ENCODE peak calls at places on chromosome 1, in five cellular contexts. L is aorta, E is GM23248, Y is H9, P is heart left ventricle. W is an unnamed sample.
A peak's percentile ranks its signal among the peaks of the same experiment; 100 is the strongest.

GRCh38 chr1:164423136-164423535 is 135.8 kb upstream of the PBX1 start:
- DNase-seq in L (no peak), E (no peak), Y (no peak), P (no peak), W (no peak)

GRCh38 chr1:78677788-78678187 is 28.2 kb downstream of the IFI44 start:
- DNase-seq in L (no peak), E (no peak), Y (no peak), P (no peak), W (no peak)

GRCh38 chr1:22527555-22528296 is 35.6 kb upstream of the EPHA8 start:
- DNase-seq in L (no peak), E (peak; percentile 10), Y (peak; percentile 29), P (no peak), W (no peak)

GRCh38 chr1:117821782-117822447 is 107.5 kb downstream of the GDAP2 start:
- DNase-seq in L (no peak), E (peak; percentile 88), Y (no peak), P (no peak), W (peak; percentile 71)

GRCh38 chr1:88773540-88774150 is 89.6 kb downstream of the PKN2 start:
- DNase-seq in L (no peak), E (peak; percentile 67), Y (no peak), P (no peak), W (peak; percentile 56)

GRCh38 chr1:90925928-90926869 is 95.6 kb downstream of the ZNF644 start:
- DNase-seq in L (no peak), E (peak; percentile 56), Y (no peak), P (no peak), W (peak; percentile 19)

GRCh38 chr1:168243200-168243599 is 17.4 kb downstream of the SFT2D2 start:
- DNase-seq in L (no peak), E (no peak), Y (no peak), P (no peak), W (no peak)

GRCh38 chr1:53754484-53755312 is 15.7 kb upstream of the GLIS1 start:
- DNase-seq in L (no peak), E (peak; percentile 78), Y (peak; percentile 60), P (no peak), W (peak; percentile 75)

GRCh38 chr1:54567961-54568360 is 19.9 kb downstream of the ACOT11 start:
- DNase-seq in L (peak; percentile 40), E (peak; percentile 40), Y (no peak), P (peak; percentile 37), W (no peak)

GRCh38 chr1:171738921-171739320 is 2.9 kb downstream of the VAMP4 start:
- DNase-seq in L (no peak), E (peak; percentile 55), Y (no peak), P (no peak), W (no peak)

GRCh38 chr1:113745425-113745824 is 13.9 kb downstream of the PHTF1 start:
- DNase-seq in L (no peak), E (no peak), Y (no peak), P (no peak), W (no peak)

GRCh38 chr1:223721658-223722606 is 9.6 kb downstream of the CAPN2 start:
- DNase-seq in L (no peak), E (peak; percentile 31), Y (no peak), P (no peak), W (no peak)
- H3K4me1 ChIP-seq in L (no peaks in the 10 kb centered on the region), E (peaks cover 66% of the 10 kb centered on the region), Y (peaks cover 5% of the 10 kb centered on the region), P (peaks cover 78% of the 10 kb centered on the region), W (peaks cover 45% of the 10 kb centered on the region)

DNA sequence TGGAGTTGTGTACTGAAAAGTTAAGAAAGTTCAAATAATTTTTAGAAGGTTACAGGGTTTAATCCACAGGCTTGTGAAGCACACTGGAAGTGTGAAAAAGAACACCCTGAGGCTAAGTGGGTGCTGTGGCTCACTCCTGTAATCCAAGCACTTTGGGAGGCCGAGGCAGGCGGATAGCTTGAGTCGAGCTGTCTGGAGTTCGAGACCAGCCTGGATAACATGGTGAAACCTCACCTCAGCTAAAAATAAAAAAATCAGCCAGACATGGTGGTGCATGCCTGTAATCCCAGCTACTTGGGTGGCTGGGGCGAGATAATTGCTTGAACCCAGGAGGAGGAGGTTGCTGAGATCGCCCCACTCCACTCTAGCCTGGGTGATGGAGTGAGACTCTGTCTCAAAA is 9.8 kb downstream of the TXNIP start:
- DNase-seq in L (no peak), E (no peak), Y (no peak), P (no peak), W (no peak)
- H3K4me1 ChIP-seq in L (no peaks in the 10 kb centered on the region), E (peaks cover 13% of the 10 kb centered on the region), Y (peaks cover 9% of the 10 kb centered on the region), P (peaks cover 73% of the 10 kb centered on the region), W (no peaks in the 10 kb centered on the region)

GRCh38 chr1:201761871-201762270 is 67.1 kb upstream of the IPO9 start:
- DNase-seq in L (no peak), E (no peak), Y (no peak), P (no peak), W (no peak)

GRCh38 chr1:201759194-201759814 is 69.7 kb upstream of the IPO9 start:
- DNase-seq in L (no peak), E (peak; percentile 91), Y (no peak), P (no peak), W (no peak)

GRCh38 chr1:201758508-201759050 is 70.4 kb upstream of the IPO9 start:
- DNase-seq in L (no peak), E (no peak), Y (no peak), P (no peak), W (no peak)

GRCh38 chr1:201761178-201761577 is 67.8 kb upstream of the IPO9 start:
- DNase-seq in L (no peak), E (peak; percentile 52), Y (no peak), P (no peak), W (no peak)

DNA sequence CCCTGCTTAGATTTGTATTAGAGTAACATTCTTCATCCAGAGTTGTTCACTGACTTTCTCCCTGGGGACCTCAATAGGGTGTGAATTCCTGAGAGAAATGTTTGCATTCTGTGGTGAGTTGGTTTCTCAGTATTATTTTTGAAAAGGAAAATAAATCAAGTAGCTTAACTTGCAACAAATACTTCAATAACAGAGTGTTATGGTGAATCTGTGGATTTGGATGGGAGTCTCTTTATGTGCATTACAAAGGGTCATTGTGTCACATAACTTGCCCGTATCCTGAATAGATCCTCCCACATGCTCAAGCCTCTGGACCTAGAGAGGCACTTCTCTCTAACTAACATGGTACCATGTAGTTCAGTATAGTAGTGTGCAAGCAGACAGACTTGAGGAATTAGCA is 68.4 kb upstream of the IPO9 start:
- DNase-seq in L (no peak), E (peak; percentile 67), Y (no peak), P (no peak), W (no peak)
- H3K4me1 ChIP-seq in L (peaks cover 27% of the 10 kb centered on the region), E (peaks cover 99% of the 10 kb centered on the region), Y (peaks cover 2% of the 10 kb centered on the region), P (peaks cover 92% of the 10 kb centered on the region), W (peaks cover 29% of the 10 kb centered on the region)

GRCh38 chr1:206455681-206456344 is 14.5 kb upstream of the IKBKE start:
- DNase-seq in L (no peak), E (no peak), Y (no peak), P (peak; percentile 75), W (peak; percentile 24)
- H3K4me1 ChIP-seq in L (no peaks in the 10 kb centered on the region), E (peaks cover 26% of the 10 kb centered on the region), Y (no peaks in the 10 kb centered on the region), P (peaks cover 24% of the 10 kb centered on the region), W (peaks cover 13% of the 10 kb centered on the region)

W was measured in hepatocyte.